ENCODE peak calls at places on chromosomes 13 and 19, in eight cellular contexts. One of them, this sample, is unnamed.

GRCh38 chr19:11496391-11497163 is 9.1 kb downstream of the ZNF653 start:
- DNase-seq in activated CD4-positive, CD25-positive, alpha-beta regulatory T cell treated with anti-CD3 and anti-CD28 coated beads, Interleukin-2, amount 50 U/mL, for 72 hours: peak; percentile 69
- DNase-seq in neural crest cell: peak; percentile 74
- DNase-seq in activated T-helper 1 cell treated with anti-CD3 and anti-CD28 coated beads, Interleukin-12 subunit alpha, Interleukin-12 subunit beta, Interleukin-2, Interleukin-4 antibody, amounts not matched to agents 30 ng/mL and 10 ng/mL and 1 ng/mL, durations not matched to agents 14 hours and 24 hours and 36 hours: peak; percentile 31
- DNase-seq in iPS-NIHi11: peak; percentile 89
- DNase-seq in pancreas: peak; percentile 69
- DNase-seq in T-helper 2 cell: peak; percentile 37
- DNase-seq in caudate nucleus: no peak
- DNase-seq in this sample: no peak

GRCh38 chr13:111326981-111327642 is 6.7 kb downstream of the TEX29 start:
- DNase-seq in activated CD4-positive, CD25-positive, alpha-beta regulatory T cell treated with anti-CD3 and anti-CD28 coated beads, Interleukin-2, amount 50 U/mL, for 72 hours: no peak
- DNase-seq in neural crest cell: no peak
- DNase-seq in activated T-helper 1 cell treated with anti-CD3 and anti-CD28 coated beads, Interleukin-12 subunit alpha, Interleukin-12 subunit beta, Interleukin-2, Interleukin-4 antibody, amounts not matched to agents 30 ng/mL and 10 ng/mL and 1 ng/mL, durations not matched to agents 14 hours and 24 hours and 36 hours: no peak
- DNase-seq in iPS-NIHi11: no peak
- DNase-seq in pancreas: no peak
- DNase-seq in T-helper 2 cell: no peak
- DNase-seq in caudate nucleus: no peak
- DNase-seq in this sample: peak; percentile 60

GRCh38 chr19:45947926-45948325 is 25.7 kb downstream of the NOVA2 start:
- DNase-seq in activated CD4-positive, CD25-positive, alpha-beta regulatory T cell treated with anti-CD3 and anti-CD28 coated beads, Interleukin-2, amount 50 U/mL, for 72 hours: no peak
- DNase-seq in neural crest cell: no peak
- DNase-seq in activated T-helper 1 cell treated with anti-CD3 and anti-CD28 coated beads, Interleukin-12 subunit alpha, Interleukin-12 subunit beta, Interleukin-2, Interleukin-4 antibody, amounts not matched to agents 30 ng/mL and 10 ng/mL and 1 ng/mL, durations not matched to agents 14 hours and 24 hours and 36 hours: no peak
- DNase-seq in iPS-NIHi11: no peak
- DNase-seq in pancreas: no peak
- DNase-seq in T-helper 2 cell: no peak
- DNase-seq in caudate nucleus: no peak
- DNase-seq in this sample: no peak

GRCh38 chr13:30776661-30777060 is 41.3 kb downstream of the ALOX5AP start:
- DNase-seq in activated CD4-positive, CD25-positive, alpha-beta regulatory T cell treated with anti-CD3 and anti-CD28 coated beads, Interleukin-2, amount 50 U/mL, for 72 hours: no peak
- DNase-seq in neural crest cell: no peak
- DNase-seq in activated T-helper 1 cell treated with anti-CD3 and anti-CD28 coated beads, Interleukin-12 subunit alpha, Interleukin-12 subunit beta, Interleukin-2, Interleukin-4 antibody, amounts not matched to agents 30 ng/mL and 10 ng/mL and 1 ng/mL, durations not matched to agents 14 hours and 24 hours and 36 hours: no peak
- DNase-seq in iPS-NIHi11: no peak
- DNase-seq in pancreas: no peak
- DNase-seq in T-helper 2 cell: no peak
- DNase-seq in caudate nucleus: no peak
- DNase-seq in this sample: no peak

GRCh38 chr19:38930776-38931761 is at the start of gene MRPS12:
- DNase-seq in activated CD4-positive, CD25-positive, alpha-beta regulatory T cell treated with anti-CD3 and anti-CD28 coated beads, Interleukin-2, amount 50 U/mL, for 72 hours: no peak
- DNase-seq in neural crest cell: peak; percentile 95
- DNase-seq in activated T-helper 1 cell treated with anti-CD3 and anti-CD28 coated beads, Interleukin-12 subunit alpha, Interleukin-12 subunit beta, Interleukin-2, Interleukin-4 antibody, amounts not matched to agents 30 ng/mL and 10 ng/mL and 1 ng/mL, durations not matched to agents 14 hours and 24 hours and 36 hours: peak; percentile 98
- DNase-seq in iPS-NIHi11: peak; percentile 98
- DNase-seq in pancreas: peak; percentile 99
- DNase-seq in T-helper 2 cell: peak; percentile 90
- DNase-seq in caudate nucleus: peak; percentile 94
- DNase-seq in this sample: peak; percentile 98

GRCh38 chr13:113544071-113544891 is 40.3 kb upstream of the TFDP1 start:
- DNase-seq in activated CD4-positive, CD25-positive, alpha-beta regulatory T cell treated with anti-CD3 and anti-CD28 coated beads, Interleukin-2, amount 50 U/mL, for 72 hours: no peak
- DNase-seq in neural crest cell: no peak
- DNase-seq in activated T-helper 1 cell treated with anti-CD3 and anti-CD28 coated beads, Interleukin-12 subunit alpha, Interleukin-12 subunit beta, Interleukin-2, Interleukin-4 antibody, amounts not matched to agents 30 ng/mL and 10 ng/mL and 1 ng/mL, durations not matched to agents 14 hours and 24 hours and 36 hours: no peak
- DNase-seq in iPS-NIHi11: no peak
- DNase-seq in pancreas: no peak
- DNase-seq in T-helper 2 cell: no peak
- DNase-seq in caudate nucleus: no peak
- DNase-seq in this sample: peak; percentile 83

GRCh38 chr13:59086147-59086546 is 1077.6 kb downstream of the DIAPH3 start:
- DNase-seq in activated CD4-positive, CD25-positive, alpha-beta regulatory T cell treated with anti-CD3 and anti-CD28 coated beads, Interleukin-2, amount 50 U/mL, for 72 hours: no peak
- DNase-seq in neural crest cell: no peak
- DNase-seq in activated T-helper 1 cell treated with anti-CD3 and anti-CD28 coated beads, Interleukin-12 subunit alpha, Interleukin-12 subunit beta, Interleukin-2, Interleukin-4 antibody, amounts not matched to agents 30 ng/mL and 10 ng/mL and 1 ng/mL, durations not matched to agents 14 hours and 24 hours and 36 hours: no peak
- DNase-seq in iPS-NIHi11: no peak
- DNase-seq in pancreas: no peak
- DNase-seq in T-helper 2 cell: no peak
- DNase-seq in caudate nucleus: no peak
- DNase-seq in this sample: no peak

GRCh38 chr13:77222000-77222690 is 104.7 kb downstream of the MYCBP2 start:
- DNase-seq in activated CD4-positive, CD25-positive, alpha-beta regulatory T cell treated with anti-CD3 and anti-CD28 coated beads, Interleukin-2, amount 50 U/mL, for 72 hours: no peak
- DNase-seq in neural crest cell: no peak
- DNase-seq in activated T-helper 1 cell treated with anti-CD3 and anti-CD28 coated beads, Interleukin-12 subunit alpha, Interleukin-12 subunit beta, Interleukin-2, Interleukin-4 antibody, amounts not matched to agents 30 ng/mL and 10 ng/mL and 1 ng/mL, durations not matched to agents 14 hours and 24 hours and 36 hours: no peak
- DNase-seq in iPS-NIHi11: no peak
- DNase-seq in pancreas: no peak
- DNase-seq in T-helper 2 cell: no peak
- DNase-seq in caudate nucleus: no peak
- DNase-seq in this sample: no peak

GRCh38 chr13:97306646-97307045 is 84.5 kb downstream of the MBNL2 start:
- DNase-seq in activated CD4-positive, CD25-positive, alpha-beta regulatory T cell treated with anti-CD3 and anti-CD28 coated beads, Interleukin-2, amount 50 U/mL, for 72 hours: no peak
- DNase-seq in neural crest cell: no peak
- DNase-seq in activated T-helper 1 cell treated with anti-CD3 and anti-CD28 coated beads, Interleukin-12 subunit alpha, Interleukin-12 subunit beta, Interleukin-2, Interleukin-4 antibody, amounts not matched to agents 30 ng/mL and 10 ng/mL and 1 ng/mL, durations not matched to agents 14 hours and 24 hours and 36 hours: no peak
- DNase-seq in iPS-NIHi11: no peak
- DNase-seq in pancreas: no peak
- DNase-seq in T-helper 2 cell: no peak
- DNase-seq in caudate nucleus: no peak
- DNase-seq in this sample: no peak

GRCh38 chr19:4360641-4361151 is 17.3 kb downstream of the MPND start:
- DNase-seq in activated CD4-positive, CD25-positive, alpha-beta regulatory T cell treated with anti-CD3 and anti-CD28 coated beads, Interleukin-2, amount 50 U/mL, for 72 hours: no peak
- DNase-seq in neural crest cell: no peak
- DNase-seq in activated T-helper 1 cell treated with anti-CD3 and anti-CD28 coated beads, Interleukin-12 subunit alpha, Interleukin-12 subunit beta, Interleukin-2, Interleukin-4 antibody, amounts not matched to agents 30 ng/mL and 10 ng/mL and 1 ng/mL, durations not matched to agents 14 hours and 24 hours and 36 hours: no peak
- DNase-seq in iPS-NIHi11: no peak
- DNase-seq in pancreas: no peak
- DNase-seq in T-helper 2 cell: no peak
- DNase-seq in caudate nucleus: no peak
- DNase-seq in this sample: no peak

GRCh38 chr13:37443538-37443937 is 155.0 kb downstream of the POSTN start:
- DNase-seq in activated CD4-positive, CD25-positive, alpha-beta regulatory T cell treated with anti-CD3 and anti-CD28 coated beads, Interleukin-2, amount 50 U/mL, for 72 hours: no peak
- DNase-seq in neural crest cell: no peak
- DNase-seq in activated T-helper 1 cell treated with anti-CD3 and anti-CD28 coated beads, Interleukin-12 subunit alpha, Interleukin-12 subunit beta, Interleukin-2, Interleukin-4 antibody, amounts not matched to agents 30 ng/mL and 10 ng/mL and 1 ng/mL, durations not matched to agents 14 hours and 24 hours and 36 hours: no peak
- DNase-seq in iPS-NIHi11: no peak
- DNase-seq in pancreas: no peak
- DNase-seq in T-helper 2 cell: no peak
- DNase-seq in caudate nucleus: no peak
- DNase-seq in this sample: no peak

GRCh38 chr13:99980201-99981114 is 1.1 kb upstream of the ZIC2 start:
- DNase-seq in activated CD4-positive, CD25-positive, alpha-beta regulatory T cell treated with anti-CD3 and anti-CD28 coated beads, Interleukin-2, amount 50 U/mL, for 72 hours: no peak
- DNase-seq in neural crest cell: no peak
- DNase-seq in activated T-helper 1 cell treated with anti-CD3 and anti-CD28 coated beads, Interleukin-12 subunit alpha, Interleukin-12 subunit beta, Interleukin-2, Interleukin-4 antibody, amounts not matched to agents 30 ng/mL and 10 ng/mL and 1 ng/mL, durations not matched to agents 14 hours and 24 hours and 36 hours: peak; percentile 49
- DNase-seq in iPS-NIHi11: peak; percentile 77
- DNase-seq in pancreas: peak; percentile 87
- DNase-seq in T-helper 2 cell: no peak
- DNase-seq in caudate nucleus: no peak
- DNase-seq in this sample: peak; percentile 89

GRCh38 chr19:47157455-47158321 is 27.1 kb downstream of the SAE1 start:
- DNase-seq in activated CD4-positive, CD25-positive, alpha-beta regulatory T cell treated with anti-CD3 and anti-CD28 coated beads, Interleukin-2, amount 50 U/mL, for 72 hours: no peak
- DNase-seq in neural crest cell: peak; percentile 47
- DNase-seq in activated T-helper 1 cell treated with anti-CD3 and anti-CD28 coated beads, Interleukin-12 subunit alpha, Interleukin-12 subunit beta, Interleukin-2, Interleukin-4 antibody, amounts not matched to agents 30 ng/mL and 10 ng/mL and 1 ng/mL, durations not matched to agents 14 hours and 24 hours and 36 hours: peak; percentile 23
- DNase-seq in iPS-NIHi11: peak; percentile 84
- DNase-seq in pancreas: no peak
- DNase-seq in T-helper 2 cell: no peak
- DNase-seq in caudate nucleus: no peak
- DNase-seq in this sample: no peak

GRCh38 chr19:33444238-33444992 is 70.9 kb downstream of the CEBPG start:
- DNase-seq in activated CD4-positive, CD25-positive, alpha-beta regulatory T cell treated with anti-CD3 and anti-CD28 coated beads, Interleukin-2, amount 50 U/mL, for 72 hours: no peak
- DNase-seq in neural crest cell: no peak
- DNase-seq in activated T-helper 1 cell treated with anti-CD3 and anti-CD28 coated beads, Interleukin-12 subunit alpha, Interleukin-12 subunit beta, Interleukin-2, Interleukin-4 antibody, amounts not matched to agents 30 ng/mL and 10 ng/mL and 1 ng/mL, durations not matched to agents 14 hours and 24 hours and 36 hours: no peak
- DNase-seq in iPS-NIHi11: no peak
- DNase-seq in pancreas: peak; percentile 38
- DNase-seq in T-helper 2 cell: no peak
- DNase-seq in caudate nucleus: no peak
- DNase-seq in this sample: no peak

GRCh38 chr19:4379383-4380253 is 20.7 kb downstream of the SH3GL1 start:
- DNase-seq in activated CD4-positive, CD25-positive, alpha-beta regulatory T cell treated with anti-CD3 and anti-CD28 coated beads, Interleukin-2, amount 50 U/mL, for 72 hours: no peak
- DNase-seq in neural crest cell: no peak
- DNase-seq in activated T-helper 1 cell treated with anti-CD3 and anti-CD28 coated beads, Interleukin-12 subunit alpha, Interleukin-12 subunit beta, Interleukin-2, Interleukin-4 antibody, amounts not matched to agents 30 ng/mL and 10 ng/mL and 1 ng/mL, durations not matched to agents 14 hours and 24 hours and 36 hours: no peak
- DNase-seq in iPS-NIHi11: no peak
- DNase-seq in pancreas: peak; percentile 92
- DNase-seq in T-helper 2 cell: no peak
- DNase-seq in caudate nucleus: no peak
- DNase-seq in this sample: no peak

GRCh38 chr13:75978815-75979214 is 342.7 kb downstream of the LMO7 start:
- DNase-seq in activated CD4-positive, CD25-positive, alpha-beta regulatory T cell treated with anti-CD3 and anti-CD28 coated beads, Interleukin-2, amount 50 U/mL, for 72 hours: no peak
- DNase-seq in neural crest cell: no peak
- DNase-seq in activated T-helper 1 cell treated with anti-CD3 and anti-CD28 coated beads, Interleukin-12 subunit alpha, Interleukin-12 subunit beta, Interleukin-2, Interleukin-4 antibody, amounts not matched to agents 30 ng/mL and 10 ng/mL and 1 ng/mL, durations not matched to agents 14 hours and 24 hours and 36 hours: no peak
- DNase-seq in iPS-NIHi11: no peak
- DNase-seq in pancreas: no peak
- DNase-seq in T-helper 2 cell: no peak
- DNase-seq in caudate nucleus: no peak
- DNase-seq in this sample: no peak

GRCh38 chr13:20182231-20182846 is 10.4 kb downstream of the GJB2 start:
- DNase-seq in activated CD4-positive, CD25-positive, alpha-beta regulatory T cell treated with anti-CD3 and anti-CD28 coated beads, Interleukin-2, amount 50 U/mL, for 72 hours: peak; percentile 45
- DNase-seq in neural crest cell: peak; percentile 37
- DNase-seq in activated T-helper 1 cell treated with anti-CD3 and anti-CD28 coated beads, Interleukin-12 subunit alpha, Interleukin-12 subunit beta, Interleukin-2, Interleukin-4 antibody, amounts not matched to agents 30 ng/mL and 10 ng/mL and 1 ng/mL, durations not matched to agents 14 hours and 24 hours and 36 hours: no peak
- DNase-seq in iPS-NIHi11: peak; percentile 85
- DNase-seq in pancreas: no peak
- DNase-seq in T-helper 2 cell: no peak
- DNase-seq in caudate nucleus: no peak
- DNase-seq in this sample: no peak

GRCh38 chr19:55336101-55336500 is 3.6 kb upstream of the KMT5C start:
- DNase-seq in activated CD4-positive, CD25-positive, alpha-beta regulatory T cell treated with anti-CD3 and anti-CD28 coated beads, Interleukin-2, amount 50 U/mL, for 72 hours: no peak
- DNase-seq in neural crest cell: no peak
- DNase-seq in activated T-helper 1 cell treated with anti-CD3 and anti-CD28 coated beads, Interleukin-12 subunit alpha, Interleukin-12 subunit beta, Interleukin-2, Interleukin-4 antibody, amounts not matched to agents 30 ng/mL and 10 ng/mL and 1 ng/mL, durations not matched to agents 14 hours and 24 hours and 36 hours: no peak
- DNase-seq in iPS-NIHi11: no peak
- DNase-seq in pancreas: no peak
- DNase-seq in T-helper 2 cell: no peak
- DNase-seq in caudate nucleus: no peak
- DNase-seq in this sample: no peak

GRCh38 chr13:64446372-64446771 is 2783.8 kb downstream of the PCDH9 start:
- DNase-seq in activated CD4-positive, CD25-positive, alpha-beta regulatory T cell treated with anti-CD3 and anti-CD28 coated beads, Interleukin-2, amount 50 U/mL, for 72 hours: no peak
- DNase-seq in neural crest cell: no peak
- DNase-seq in activated T-helper 1 cell treated with anti-CD3 and anti-CD28 coated beads, Interleukin-12 subunit alpha, Interleukin-12 subunit beta, Interleukin-2, Interleukin-4 antibody, amounts not matched to agents 30 ng/mL and 10 ng/mL and 1 ng/mL, durations not matched to agents 14 hours and 24 hours and 36 hours: no peak
- DNase-seq in iPS-NIHi11: peak; percentile 13
- DNase-seq in pancreas: no peak
- DNase-seq in T-helper 2 cell: no peak
- DNase-seq in caudate nucleus: no peak
- DNase-seq in this sample: no peak

GRCh38 chr13:79119578-79120107 is 286.4 kb downstream of the RBM26 start:
- DNase-seq in activated CD4-positive, CD25-positive, alpha-beta regulatory T cell treated with anti-CD3 and anti-CD28 coated beads, Interleukin-2, amount 50 U/mL, for 72 hours: no peak
- DNase-seq in neural crest cell: no peak
- DNase-seq in activated T-helper 1 cell treated with anti-CD3 and anti-CD28 coated beads, Interleukin-12 subunit alpha, Interleukin-12 subunit beta, Interleukin-2, Interleukin-4 antibody, amounts not matched to agents 30 ng/mL and 10 ng/mL and 1 ng/mL, durations not matched to agents 14 hours and 24 hours and 36 hours: no peak
- DNase-seq in iPS-NIHi11: no peak
- DNase-seq in pancreas: peak; percentile 56
- DNase-seq in T-helper 2 cell: no peak
- DNase-seq in caudate nucleus: no peak
- DNase-seq in this sample: no peak

GRCh38 chr19:17209126-17210036 is 5.8 kb upstream of the USE1 start:
- DNase-seq in activated CD4-positive, CD25-positive, alpha-beta regulatory T cell treated with anti-CD3 and anti-CD28 coated beads, Interleukin-2, amount 50 U/mL, for 72 hours: peak; percentile 44
- DNase-seq in neural crest cell: peak; percentile 31
- DNase-seq in activated T-helper 1 cell treated with anti-CD3 and anti-CD28 coated beads, Interleukin-12 subunit alpha, Interleukin-12 subunit beta, Interleukin-2, Interleukin-4 antibody, amounts not matched to agents 30 ng/mL and 10 ng/mL and 1 ng/mL, durations not matched to agents 14 hours and 24 hours and 36 hours: peak; percentile 23
- DNase-seq in iPS-NIHi11: peak; percentile 96
- DNase-seq in pancreas: no peak
- DNase-seq in T-helper 2 cell: no peak
- DNase-seq in caudate nucleus: no peak
- DNase-seq in this sample: no peak

GRCh38 chr13:97648171-97648880 is 214.4 kb downstream of the RAP2A start:
- DNase-seq in activated CD4-positive, CD25-positive, alpha-beta regulatory T cell treated with anti-CD3 and anti-CD28 coated beads, Interleukin-2, amount 50 U/mL, for 72 hours: no peak
- DNase-seq in neural crest cell: no peak
- DNase-seq in activated T-helper 1 cell treated with anti-CD3 and anti-CD28 coated beads, Interleukin-12 subunit alpha, Interleukin-12 subunit beta, Interleukin-2, Interleukin-4 antibody, amounts not matched to agents 30 ng/mL and 10 ng/mL and 1 ng/mL, durations not matched to agents 14 hours and 24 hours and 36 hours: no peak
- DNase-seq in iPS-NIHi11: no peak
- DNase-seq in pancreas: no peak
- DNase-seq in T-helper 2 cell: no peak
- DNase-seq in caudate nucleus: no peak
- DNase-seq in this sample: no peak

GRCh38 chr19:14138576-14139265 is 2.3 kb upstream of the ASF1B start:
- DNase-seq in activated CD4-positive, CD25-positive, alpha-beta regulatory T cell treated with anti-CD3 and anti-CD28 coated beads, Interleukin-2, amount 50 U/mL, for 72 hours: no peak
- DNase-seq in neural crest cell: no peak
- DNase-seq in activated T-helper 1 cell treated with anti-CD3 and anti-CD28 coated beads, Interleukin-12 subunit alpha, Interleukin-12 subunit beta, Interleukin-2, Interleukin-4 antibody, amounts not matched to agents 30 ng/mL and 10 ng/mL and 1 ng/mL, durations not matched to agents 14 hours and 24 hours and 36 hours: no peak
- DNase-seq in iPS-NIHi11: no peak
- DNase-seq in pancreas: no peak
- DNase-seq in T-helper 2 cell: no peak
- DNase-seq in caudate nucleus: no peak
- DNase-seq in this sample: no peak

GRCh38 chr13:79386125-79386822 is 19.8 kb downstream of the RBM26 start:
- DNase-seq in activated CD4-positive, CD25-positive, alpha-beta regulatory T cell treated with anti-CD3 and anti-CD28 coated beads, Interleukin-2, amount 50 U/mL, for 72 hours: no peak
- DNase-seq in neural crest cell: no peak
- DNase-seq in activated T-helper 1 cell treated with anti-CD3 and anti-CD28 coated beads, Interleukin-12 subunit alpha, Interleukin-12 subunit beta, Interleukin-2, Interleukin-4 antibody, amounts not matched to agents 30 ng/mL and 10 ng/mL and 1 ng/mL, durations not matched to agents 14 hours and 24 hours and 36 hours: no peak
- DNase-seq in iPS-NIHi11: no peak
- DNase-seq in pancreas: no peak
- DNase-seq in T-helper 2 cell: no peak
- DNase-seq in caudate nucleus: no peak
- DNase-seq in this sample: no peak

GRCh38 chr19:28426902-28427232 is 786.1 kb downstream of the UQCRFS1 start:
- DNase-seq in activated CD4-positive, CD25-positive, alpha-beta regulatory T cell treated with anti-CD3 and anti-CD28 coated beads, Interleukin-2, amount 50 U/mL, for 72 hours: no peak
- DNase-seq in neural crest cell: no peak
- DNase-seq in activated T-helper 1 cell treated with anti-CD3 and anti-CD28 coated beads, Interleukin-12 subunit alpha, Interleukin-12 subunit beta, Interleukin-2, Interleukin-4 antibody, amounts not matched to agents 30 ng/mL and 10 ng/mL and 1 ng/mL, durations not matched to agents 14 hours and 24 hours and 36 hours: no peak
- DNase-seq in iPS-NIHi11: peak; percentile 43
- DNase-seq in pancreas: no peak
- DNase-seq in T-helper 2 cell: no peak
- DNase-seq in caudate nucleus: no peak
- DNase-seq in this sample: no peak

GRCh38 chr13:23776698-23777570 is 112.3 kb downstream of the MIPEP start:
- DNase-seq in activated CD4-positive, CD25-positive, alpha-beta regulatory T cell treated with anti-CD3 and anti-CD28 coated beads, Interleukin-2, amount 50 U/mL, for 72 hours: no peak
- DNase-seq in neural crest cell: no peak
- DNase-seq in activated T-helper 1 cell treated with anti-CD3 and anti-CD28 coated beads, Interleukin-12 subunit alpha, Interleukin-12 subunit beta, Interleukin-2, Interleukin-4 antibody, amounts not matched to agents 30 ng/mL and 10 ng/mL and 1 ng/mL, durations not matched to agents 14 hours and 24 hours and 36 hours: no peak
- DNase-seq in iPS-NIHi11: no peak
- DNase-seq in pancreas: no peak
- DNase-seq in T-helper 2 cell: no peak
- DNase-seq in caudate nucleus: no peak
- DNase-seq in this sample: no peak

GRCh38 chr13:98490195-98490771 is 86.6 kb downstream of the STK24 start:
- DNase-seq in activated CD4-positive, CD25-positive, alpha-beta regulatory T cell treated with anti-CD3 and anti-CD28 coated beads, Interleukin-2, amount 50 U/mL, for 72 hours: no peak
- DNase-seq in neural crest cell: no peak
- DNase-seq in activated T-helper 1 cell treated with anti-CD3 and anti-CD28 coated beads, Interleukin-12 subunit alpha, Interleukin-12 subunit beta, Interleukin-2, Interleukin-4 antibody, amounts not matched to agents 30 ng/mL and 10 ng/mL and 1 ng/mL, durations not matched to agents 14 hours and 24 hours and 36 hours: no peak
- DNase-seq in iPS-NIHi11: no peak
- DNase-seq in pancreas: no peak
- DNase-seq in T-helper 2 cell: no peak
- DNase-seq in caudate nucleus: no peak
- DNase-seq in this sample: no peak

GRCh38 chr19:4323692-4324091 is 14.9 kb downstream of the STAP2 start:
- DNase-seq in activated CD4-positive, CD25-positive, alpha-beta regulatory T cell treated with anti-CD3 and anti-CD28 coated beads, Interleukin-2, amount 50 U/mL, for 72 hours: no peak
- DNase-seq in neural crest cell: no peak
- DNase-seq in activated T-helper 1 cell treated with anti-CD3 and anti-CD28 coated beads, Interleukin-12 subunit alpha, Interleukin-12 subunit beta, Interleukin-2, Interleukin-4 antibody, amounts not matched to agents 30 ng/mL and 10 ng/mL and 1 ng/mL, durations not matched to agents 14 hours and 24 hours and 36 hours: no peak
- DNase-seq in iPS-NIHi11: no peak
- DNase-seq in pancreas: no peak
- DNase-seq in T-helper 2 cell: no peak
- DNase-seq in caudate nucleus: no peak
- DNase-seq in this sample: no peak

GRCh38 chr13:106532111-106532929 is 3.1 kb downstream of the EFNB2 start:
- DNase-seq in activated CD4-positive, CD25-positive, alpha-beta regulatory T cell treated with anti-CD3 and anti-CD28 coated beads, Interleukin-2, amount 50 U/mL, for 72 hours: no peak
- DNase-seq in neural crest cell: no peak
- DNase-seq in activated T-helper 1 cell treated with anti-CD3 and anti-CD28 coated beads, Interleukin-12 subunit alpha, Interleukin-12 subunit beta, Interleukin-2, Interleukin-4 antibody, amounts not matched to agents 30 ng/mL and 10 ng/mL and 1 ng/mL, durations not matched to agents 14 hours and 24 hours and 36 hours: no peak
- DNase-seq in iPS-NIHi11: no peak
- DNase-seq in pancreas: no peak
- DNase-seq in T-helper 2 cell: no peak
- DNase-seq in caudate nucleus: no peak
- DNase-seq in this sample: no peak

GRCh38 chr13:101489635-101490034 is 37.2 kb downstream of the ITGBL1 start:
- DNase-seq in activated CD4-positive, CD25-positive, alpha-beta regulatory T cell treated with anti-CD3 and anti-CD28 coated beads, Interleukin-2, amount 50 U/mL, for 72 hours: no peak
- DNase-seq in neural crest cell: no peak
- DNase-seq in activated T-helper 1 cell treated with anti-CD3 and anti-CD28 coated beads, Interleukin-12 subunit alpha, Interleukin-12 subunit beta, Interleukin-2, Interleukin-4 antibody, amounts not matched to agents 30 ng/mL and 10 ng/mL and 1 ng/mL, durations not matched to agents 14 hours and 24 hours and 36 hours: no peak
- DNase-seq in iPS-NIHi11: no peak
- DNase-seq in pancreas: no peak
- DNase-seq in T-helper 2 cell: no peak
- DNase-seq in caudate nucleus: no peak
- DNase-seq in this sample: no peak

GRCh38 chr13:100941377-100941776 is 266.8 kb upstream of the TMTC4 start:
- DNase-seq in activated CD4-positive, CD25-positive, alpha-beta regulatory T cell treated with anti-CD3 and anti-CD28 coated beads, Interleukin-2, amount 50 U/mL, for 72 hours: no peak
- DNase-seq in neural crest cell: no peak
- DNase-seq in activated T-helper 1 cell treated with anti-CD3 and anti-CD28 coated beads, Interleukin-12 subunit alpha, Interleukin-12 subunit beta, Interleukin-2, Interleukin-4 antibody, amounts not matched to agents 30 ng/mL and 10 ng/mL and 1 ng/mL, durations not matched to agents 14 hours and 24 hours and 36 hours: no peak
- DNase-seq in iPS-NIHi11: no peak
- DNase-seq in pancreas: no peak
- DNase-seq in T-helper 2 cell: no peak
- DNase-seq in caudate nucleus: no peak
- DNase-seq in this sample: no peak

GRCh38 chr13:45242070-45242469 is 41.2 kb upstream of the KCTD4 start:
- DNase-seq in activated CD4-positive, CD25-positive, alpha-beta regulatory T cell treated with anti-CD3 and anti-CD28 coated beads, Interleukin-2, amount 50 U/mL, for 72 hours: no peak
- DNase-seq in neural crest cell: no peak
- DNase-seq in activated T-helper 1 cell treated with anti-CD3 and anti-CD28 coated beads, Interleukin-12 subunit alpha, Interleukin-12 subunit beta, Interleukin-2, Interleukin-4 antibody, amounts not matched to agents 30 ng/mL and 10 ng/mL and 1 ng/mL, durations not matched to agents 14 hours and 24 hours and 36 hours: no peak
- DNase-seq in iPS-NIHi11: peak; percentile 37
- DNase-seq in pancreas: no peak
- DNase-seq in T-helper 2 cell: no peak
- DNase-seq in caudate nucleus: no peak
- DNase-seq in this sample: no peak

GRCh38 chr13:106318941-106319411 is 216.5 kb downstream of the EFNB2 start:
- DNase-seq in activated CD4-positive, CD25-positive, alpha-beta regulatory T cell treated with anti-CD3 and anti-CD28 coated beads, Interleukin-2, amount 50 U/mL, for 72 hours: no peak
- DNase-seq in neural crest cell: no peak
- DNase-seq in activated T-helper 1 cell treated with anti-CD3 and anti-CD28 coated beads, Interleukin-12 subunit alpha, Interleukin-12 subunit beta, Interleukin-2, Interleukin-4 antibody, amounts not matched to agents 30 ng/mL and 10 ng/mL and 1 ng/mL, durations not matched to agents 14 hours and 24 hours and 36 hours: no peak
- DNase-seq in iPS-NIHi11: no peak
- DNase-seq in pancreas: no peak
- DNase-seq in T-helper 2 cell: no peak
- DNase-seq in caudate nucleus: no peak
- DNase-seq in this sample: no peak

GRCh38 chr13:73832203-73832602 is 302.0 kb downstream of the KLF12 start:
- DNase-seq in activated CD4-positive, CD25-positive, alpha-beta regulatory T cell treated with anti-CD3 and anti-CD28 coated beads, Interleukin-2, amount 50 U/mL, for 72 hours: no peak
- DNase-seq in neural crest cell: no peak
- DNase-seq in activated T-helper 1 cell treated with anti-CD3 and anti-CD28 coated beads, Interleukin-12 subunit alpha, Interleukin-12 subunit beta, Interleukin-2, Interleukin-4 antibody, amounts not matched to agents 30 ng/mL and 10 ng/mL and 1 ng/mL, durations not matched to agents 14 hours and 24 hours and 36 hours: no peak
- DNase-seq in iPS-NIHi11: no peak
- DNase-seq in pancreas: no peak
- DNase-seq in T-helper 2 cell: no peak
- DNase-seq in caudate nucleus: no peak
- DNase-seq in this sample: no peak

This sample was measured in mesenteric fat pad.